ENCODE peak calls at places on chromosome 3, in six cellular contexts. I, T, H, F, L and E are unnamed samples.

GRCh38 chr3:95154775-95155174 is 1091.9 kb downstream of the NSUN3 start:
- DNase-seq in I (no peak), T (no peak), H (peak; percentile 10), F (peak; percentile 39), L (peak; percentile 98), E (peak; percentile 26)

GRCh38 chr3:45778761-45779201 is 17.6 kb downstream of the SLC6A20 start:
- DNase-seq in I (no peak), T (no peak), H (no peak), F (no peak), L (no peak), E (no peak)

GRCh38 chr3:149377408-149378111 is at the start of gene TM4SF1:
- DNase-seq in I (no peak), T (no peak), H (peak; percentile 99), F (peak; percentile 98), L (peak; percentile 98), E (peak; percentile 88)

GRCh38 chr3:52339612-52340011 is 23.5 kb downstream of the DNAH1 start:
- DNase-seq in I (peak; percentile 44), T (peak; percentile 65), H (peak; percentile 93), F (peak; percentile 81), L (peak; percentile 80), E (peak; percentile 94)

GRCh38 chr3:174325834-174326705 is 533.1 kb upstream of the NAALADL2 start:
- DNase-seq in I (no peak), T (peak; percentile 38), H (peak; percentile 25), F (no peak), L (no peak), E (peak; percentile 38)

GRCh38 chr3:102224171-102224570 is 210.6 kb upstream of the ZPLD1 start:
- DNase-seq in I (peak; percentile 44), T (no peak), H (peak; percentile 46), F (peak; percentile 52), L (peak; percentile 70), E (peak; percentile 59)

GRCh38 chr3:195250473-195251251 is 20.3 kb downstream of the XXYLT1 start:
- DNase-seq in I (peak; percentile 47), T (no peak), H (peak; percentile 49), F (no peak), L (no peak), E (peak; percentile 86)

GRCh38 chr3:108184824-108185223 is 37.4 kb downstream of the IFT57 start:
- DNase-seq in I (no peak), T (no peak), H (no peak), F (no peak), L (no peak), E (no peak)

GRCh38 chr3:185940951-185941350 is 3.1 kb upstream of the TRA2B start:
- DNase-seq in I (no peak), T (no peak), H (no peak), F (no peak), L (peak; percentile 93), E (no peak)

DNA sequence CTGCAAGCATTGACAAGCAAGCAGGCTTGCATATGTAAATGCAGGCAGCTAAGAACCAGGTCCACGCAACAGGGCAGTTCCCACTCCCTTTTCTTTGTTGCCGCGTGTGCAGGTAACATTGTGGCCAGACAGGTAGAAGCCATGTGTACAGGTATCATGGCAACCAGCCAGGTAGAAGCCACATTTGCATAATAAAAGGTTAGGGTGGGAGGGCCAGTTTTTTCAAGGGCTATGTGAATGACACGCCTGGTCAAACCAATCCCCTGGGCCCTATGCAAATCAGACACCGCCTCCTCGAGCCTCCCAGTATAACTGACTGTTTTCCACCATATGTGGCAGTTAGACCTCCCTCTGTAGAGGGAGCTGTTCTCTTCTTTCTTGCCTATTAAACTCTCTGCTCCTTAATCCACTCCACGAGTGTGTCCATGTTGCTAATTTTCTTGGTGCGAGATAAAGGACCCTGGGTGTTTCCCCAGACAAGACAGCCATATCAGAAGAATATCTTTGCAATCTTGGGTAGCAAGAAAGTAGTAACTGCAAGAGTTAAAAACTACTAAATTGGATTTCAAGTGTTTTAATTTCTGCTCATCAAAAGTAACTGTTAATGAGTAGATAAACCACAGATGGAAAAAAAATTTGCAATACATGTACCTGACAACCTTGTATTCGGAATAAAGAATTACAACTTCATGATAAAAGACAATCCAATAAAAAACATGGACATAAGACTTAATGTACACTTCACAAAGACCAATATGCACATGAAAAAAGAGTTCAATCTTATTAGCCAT is 21.8 kb downstream of the PCOLCE2 start:
- DNase-seq in I (no peak), T (no peak), H (no peak), F (peak; percentile 51), L (peak; percentile 11), E (peak; percentile 16)
- TF ChIP-seq CTCF in I (no peak), T (no peak), H (peak; percentile 8), F (no peak), L (peak; percentile 34), E (peak; percentile 17)

GRCh38 chr3:127747751-127748521 is 74.4 kb downstream of the MGLL start:
- DNase-seq in I (peak; percentile 31), T (peak; percentile 42), H (peak; percentile 68), F (peak; percentile 96), L (peak; percentile 92), E (peak; percentile 83)
- TF ChIP-seq CTCF in I (no peak), T (no peak), H (no peak), F (peak; percentile 38), L (peak; percentile 43), E (no peak)

GRCh38 chr3:134462236-134463059 is 23.3 kb downstream of the ANAPC13 start:
- DNase-seq in I (no peak), T (no peak), H (peak; percentile 66), F (no peak), L (no peak), E (peak; percentile 77)

GRCh38 chr3:134458451-134458850 is 27.3 kb downstream of the ANAPC13 start:
- DNase-seq in I (no peak), T (no peak), H (no peak), F (no peak), L (no peak), E (no peak)

GRCh38 chr3:134463676-134464611 is 21.8 kb downstream of the ANAPC13 start:
- DNase-seq in I (no peak), T (peak; percentile 96), H (peak; percentile 96), F (no peak), L (no peak), E (peak; percentile 95)

GRCh38 chr3:134459506-134460041 is 26.2 kb downstream of the ANAPC13 start:
- DNase-seq in I (no peak), T (no peak), H (no peak), F (no peak), L (no peak), E (no peak)

GRCh38 chr3:134460965-134461364 is 24.8 kb downstream of the ANAPC13 start:
- DNase-seq in I (no peak), T (peak; percentile 85), H (peak; percentile 59), F (no peak), L (peak; percentile 21), E (peak; percentile 80)
- TF ChIP-seq CTCF in I (no peak), T (no peak), H (no peak), F (no peak), L (no peak), E (no peak)

GRCh38 chr3:38114875-38115644 is 21.9 kb downstream of the ACAA1 start:
- DNase-seq in I (no peak), T (no peak), H (no peak), F (no peak), L (no peak), E (no peak)

GRCh38 chr3:38115645-38116427 is 21.1 kb downstream of the ACAA1 start:
- DNase-seq in I (no peak), T (no peak), H (no peak), F (no peak), L (no peak), E (no peak)

GRCh38 chr3:38117748-38118420 is 19.0 kb downstream of the ACAA1 start:
- DNase-seq in I (peak; percentile 71), T (peak; percentile 30), H (peak; percentile 60), F (peak; percentile 66), L (peak; percentile 74), E (peak; percentile 78)

GRCh38 chr3:38117163-38117716 is 19.7 kb downstream of the ACAA1 start:
- DNase-seq in I (peak; percentile 9), T (no peak), H (no peak), F (no peak), L (peak; percentile 36), E (no peak)

GRCh38 chr3:38116471-38117162 is 20.3 kb downstream of the ACAA1 start:
- DNase-seq in I (peak; percentile 14), T (no peak), H (no peak), F (no peak), L (peak; percentile 28), E (no peak)
- TF ChIP-seq CTCF in I (no peak), T (no peak), H (no peak), F (no peak), L (no peak), E (no peak)

DNA sequence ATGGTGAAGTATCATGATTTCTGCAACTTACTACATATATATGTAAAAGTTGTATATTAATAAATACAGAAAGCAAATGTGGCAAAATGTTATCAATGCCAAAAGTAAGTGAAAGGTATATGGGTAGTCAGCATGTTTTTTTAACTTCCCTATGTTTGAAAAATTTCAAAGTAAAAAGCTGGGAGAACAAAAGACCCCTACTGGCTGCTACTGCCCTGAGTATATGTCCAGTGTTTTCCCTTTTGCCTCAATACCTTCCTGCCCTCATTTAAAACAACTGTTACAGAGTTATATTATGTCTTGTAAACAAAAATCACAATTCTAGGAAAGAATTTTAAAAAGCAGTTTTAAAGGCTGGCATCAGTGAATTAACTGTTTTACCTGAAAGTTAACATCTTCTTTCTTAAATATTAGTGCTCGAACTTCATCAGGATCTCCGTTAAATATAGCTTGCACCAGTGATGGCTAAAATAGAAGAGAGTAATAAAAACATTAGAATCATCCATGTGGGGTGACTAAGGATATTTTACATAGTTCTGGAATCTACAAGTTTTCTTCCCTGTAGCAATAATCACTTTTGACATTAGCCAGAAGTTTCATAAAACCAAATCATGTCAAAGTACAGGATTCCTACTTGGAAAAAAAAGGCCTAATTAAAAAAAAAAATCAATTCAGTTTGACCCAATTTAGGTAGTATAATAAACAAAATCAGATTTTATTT is 2.8 kb downstream of the ANKRD28 start:
- DNase-seq in I (no peak), T (no peak), H (peak; percentile 53), F (no peak), L (no peak), E (peak; percentile 60)
- TF ChIP-seq CTCF in I (no peak), T (peak; percentile 18), H (peak; percentile 42), F (peak; percentile 22), L (no peak), E (peak; percentile 53)

DNA sequence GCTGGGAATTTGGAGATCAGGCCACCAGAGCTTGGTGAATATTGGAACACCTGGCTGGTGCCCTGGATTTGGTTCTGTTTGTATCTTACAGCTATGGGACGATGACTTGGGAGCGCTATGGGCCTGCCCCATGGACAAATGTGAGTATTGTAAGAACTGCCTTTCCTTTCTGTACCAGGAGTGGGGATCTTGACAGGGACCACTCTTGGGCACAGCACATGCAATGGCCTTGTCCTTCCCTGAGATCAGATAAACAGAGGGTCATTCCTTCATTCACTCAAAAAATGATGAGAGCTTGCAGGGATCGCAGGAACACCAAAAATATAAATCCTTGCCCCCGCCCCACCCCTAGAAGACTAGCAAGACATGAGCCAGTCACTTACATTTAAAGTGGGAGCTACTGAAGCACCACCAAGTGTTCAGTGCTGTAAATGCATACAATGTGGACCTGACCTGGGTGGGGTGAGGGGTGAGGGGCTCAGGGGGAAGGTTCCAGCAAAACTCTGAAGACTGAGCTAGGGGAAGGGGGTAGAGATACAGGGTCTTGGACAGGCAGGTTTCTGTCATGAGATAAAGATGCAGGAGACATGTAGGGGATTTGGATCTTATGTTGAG is 2.7 kb upstream of the CRELD1 start:
- DNase-seq in I (no peak), T (no peak), H (peak; percentile 31), F (no peak), L (peak; percentile 28), E (peak; percentile 45)
- TF ChIP-seq CTCF in I (no peak), T (no peak), H (peak; percentile 15), F (no peak), L (peak; percentile 47), E (peak; percentile 45)